ENCODE peak calls at places on chromosomes 16 and 17, in five cellular contexts. P is activated CD8-positive, alpha-beta T cell treated with anti-CD3 and anti-CD28 coated beads, Interleukin-2, amount 10 ng/mL, durations not matched to agents 7 days and 5 days; F is stromal cell of bone marrow; K is activated T-helper 1 cell treated with anti-CD3 and anti-CD28 coated beads, Interleukin-2, amount 50 U/mL, for 16 hours; I is caudate nucleus. D is an unnamed sample.

GRCh38 chr17:48494335-48494734 is 36.5 kb downstream of the HOXB1 start:
- DNase-seq in K (no peak), I (no peak), F (peak; percentile 76), P (no peak), D (no peak)

GRCh38 chr16:49497466-49497865 is 123.9 kb downstream of the C16orf78 start:
- DNase-seq in I (no peak), K (no peak), P (no peak), F (no peak), D (no peak)

GRCh38 chr17:2102931-2103398 is 48.1 kb downstream of the HIC1 start:
- DNase-seq in P (no peak), F (peak; percentile 45), K (no peak), I (no peak), D (no peak)

GRCh38 chr16:50266337-50267091 is at the start of gene ADCY7:
- DNase-seq in K (peak; percentile 74), F (peak; percentile 72), P (peak; percentile 90), I (no peak), D (no peak)

GRCh38 chr17:561118-561517 is 153.5 kb downstream of the VPS53 start:
- DNase-seq in P (no peak), K (no peak), F (no peak), I (peak; percentile 4), D (no peak)

GRCh38 chr16:52265446-52265861 is 281.5 kb downstream of the TOX3 start:
- DNase-seq in I (no peak), P (no peak), F (no peak), K (no peak), D (no peak)

GRCh38 chr16:31429314-31429713 is 1.2 kb upstream of the COX6A2 start:
- DNase-seq in K (no peak), F (no peak), I (no peak), P (no peak), D (no peak)

GRCh38 chr17:2874211-2874686 is 78.0 kb downstream of the RAP1GAP2 start:
- DNase-seq in K (no peak), I (no peak), F (no peak), P (no peak), D (no peak)

GRCh38 chr17:18323007-18323406 is 7.9 kb downstream of the SMCR8 start:
- DNase-seq in P (no peak), F (no peak), K (no peak), I (no peak), D (no peak)

GRCh38 chr17:73318427-73318813 is 6.6 kb upstream of the CDC42EP4 start:
- DNase-seq in K (no peak), P (no peak), I (no peak), F (no peak), D (no peak)

GRCh38 chr16:14215941-14216340 is 144.8 kb downstream of the MRTFB start:
- DNase-seq in P (no peak), F (no peak), K (no peak), I (no peak), D (no peak)

GRCh38 chr17:75820411-75821080 is 23.7 kb downstream of the UNC13D start:
- DNase-seq in P (no peak), F (no peak), K (no peak), I (no peak), D (no peak)

GRCh38 chr17:41476866-41477815 is 3.8 kb downstream of the KRT35 start:
- DNase-seq in I (no peak), F (no peak), P (no peak), K (no peak), D (no peak)

GRCh38 chr17:5437721-5438317 is 1.1 kb downstream of the C1QBP start:
- DNase-seq in K (no peak), P (no peak), F (no peak), I (no peak), D (no peak)

GRCh38 chr17:58965221-58965620 is 141.5 kb downstream of the TRIM37 start:
- DNase-seq in K (no peak), P (no peak), F (no peak), I (no peak), D (no peak)

GRCh38 chr16:75118943-75119539 is 2.5 kb upstream of the LDHD start:
- DNase-seq in I (no peak), K (no peak), F (no peak), P (no peak), D (no peak)

GRCh38 chr16:73064227-73064995 is 16.5 kb upstream of the ZFHX3 start:
- DNase-seq in F (no peak), P (no peak), I (no peak), K (no peak), D (no peak)

GRCh38 chr17:81161972-81162371 is 3.3 kb upstream of the PVALEF start:
- DNase-seq in I (no peak), K (no peak), F (no peak), P (no peak), D (no peak)

GRCh38 chr17:15464211-15464610 is 3.2 kb downstream of the CDRT4 start:
- DNase-seq in F (no peak), K (no peak), I (no peak), P (no peak), D (no peak)

GRCh38 chr17:16371742-16372141 is 9.1 kb upstream of the UBB start:
- DNase-seq in K (no peak), I (no peak), F (no peak), P (no peak), D (no peak)

GRCh38 chr16:28526201-28527099 is 12.3 kb downstream of the NUPR1 start:
- DNase-seq in I (no peak), K (no peak), F (no peak), P (no peak), D (no peak)

GRCh38 chr17:75778861-75779249 is 5.8 kb upstream of the UNK start:
- DNase-seq in P (peak; percentile 84), I (no peak), K (no peak), F (no peak), D (no peak)

GRCh38 chr17:13597723-13598347 is 3.9 kb downstream of the HS3ST3A1 start:
- DNase-seq in P (peak; percentile 46), I (no peak), K (no peak), F (peak; percentile 35), D (peak; percentile 50)

GRCh38 chr17:72710185-72710584 is 382.3 kb downstream of the SLC39A11 start:
- DNase-seq in P (no peak), I (no peak), F (no peak), K (no peak), D (no peak)

GRCh38 chr17:44053130-44053872 is 13.2 kb downstream of the LSM12 start:
- DNase-seq in I (no peak), F (no peak), P (no peak), K (no peak), D (no peak)

GRCh38 chr16:68242926-68243858 is 2.0 kb upstream of the PLA2G15 start:
- DNase-seq in I (no peak), F (no peak), K (no peak), P (no peak), D (no peak)

GRCh38 chr17:11495616-11496015 is 102.7 kb upstream of the DNAH9 start:
- DNase-seq in K (no peak), F (no peak), I (no peak), P (no peak), D (peak; percentile 25)

GRCh38 chr16:8796469-8797363 is 723 bp downstream of the TMEM186 start:
- DNase-seq in K (no peak), F (no peak), P (no peak), I (no peak), D (no peak)

GRCh38 chr17:48998557-48999440 is 1.6 kb downstream of the IGF2BP1 start:
- DNase-seq in F (no peak), P (no peak), I (no peak), K (no peak), D (no peak)

GRCh38 chr17:17419621-17420020 is 57.2 kb upstream of the MED9 start:
- DNase-seq in P (no peak), F (no peak), I (peak; percentile 35), K (no peak), D (no peak)

GRCh38 chr16:80122155-80122554 is 418.6 kb upstream of the DYNLRB2 start:
- DNase-seq in K (no peak), F (peak; percentile 17), I (no peak), P (no peak), D (no peak)

GRCh38 chr16:58510097-58510775 is 5.1 kb upstream of the SETD6 start:
- DNase-seq in P (no peak), I (no peak), K (no peak), F (no peak), D (no peak)

GRCh38 chr16:88878967-88879787 is 12.7 kb upstream of the PABPN1L start:
- DNase-seq in P (no peak), F (no peak), K (no peak), I (no peak), D (no peak)

GRCh38 chr17:80245566-80246265 is 14.9 kb upstream of the RNF213 start:
- DNase-seq in P (no peak), F (no peak), I (no peak), K (no peak), D (no peak)

GRCh38 chr17:80337195-80337895 is 76.7 kb downstream of the RNF213 start:
- DNase-seq in F (no peak), I (no peak), P (no peak), K (no peak), D (no peak)

GRCh38 chr16:80751167-80751566 is 53.2 kb downstream of the CDYL2 start:
- DNase-seq in K (no peak), P (no peak), I (no peak), F (peak; percentile 26), D (no peak)

GRCh38 chr16:78897299-78897698 is 703.2 kb downstream of the MAF start:
- DNase-seq in I (no peak), F (no peak), K (no peak), P (no peak), D (no peak)

GRCh38 chr17:12342609-12343248 is 322.1 kb downstream of the MAP2K4 start:
- DNase-seq in P (no peak), I (no peak), F (peak; percentile 2), K (no peak), D (no peak)

GRCh38 chr17:41617698-41618097 is 5.1 kb upstream of the KRT16 start:
- DNase-seq in P (no peak), I (no peak), F (no peak), K (no peak), D (no peak)

D was measured in frontal cortex.